ENCODE peak calls at places on chromosomes 2 and 18, in five cellular contexts. O is tibial artery, A is A549, Z is astrocyte, G is IMR-90. U is an unnamed sample.

GRCh38 chr2:166671831-166672230 is 177.8 kb upstream of the SCN7A start:
- DNase-seq in G (peak), A (no peak), Z (peak), O (no peak), U (no peak)

GRCh38 chr2:128342550-128342949 is 23.9 kb upstream of the HS6ST1 start:
- DNase-seq in O (no peak), A (no peak), G (no peak), Z (no peak), U (no peak)

GRCh38 chr2:15334650-15335326 is 226.3 kb downstream of the NBAS start:
- DNase-seq in A (no peak), Z (peak), O (no peak), G (peak), U (no peak)

GRCh38 chr2:26285931-26286330 is 41.2 kb downstream of the HADHB start:
- DNase-seq in G (no peak), O (no peak), A (no peak), Z (no peak), U (no peak)

GRCh38 chr18:55449412-55450140 is 138.4 kb downstream of the TCF4 start:
- DNase-seq in Z (no peak), O (no peak), G (no peak), A (no peak), U (no peak)

GRCh38 chr2:162430323-162430722 is 86.4 kb downstream of the GCA start:
- DNase-seq in A (no peak), O (no peak), G (no peak), Z (no peak), U (peak)

GRCh38 chr2:185255566-185255965 is 483.0 kb upstream of the FSIP2 start:
- DNase-seq in O (no peak), G (no peak), Z (peak), A (no peak), U (peak)

GRCh38 chr2:16617282-16618266 is 48.1 kb downstream of the CYRIA start:
- DNase-seq in Z (no peak), A (peak), O (no peak), G (peak), U (peak)

GRCh38 chr2:119425119-119425405 is 6.6 kb upstream of the TMEM37 start:
- DNase-seq in G (no peak), A (no peak), O (no peak), Z (no peak), U (no peak)

GRCh38 chr2:117707874-117708273 is 106.6 kb upstream of the DDX18 start:
- DNase-seq in Z (no peak), O (no peak), A (no peak), G (no peak), U (no peak)

GRCh38 chr2:155708052-155708451 is 624.5 kb downstream of the NR4A2 start:
- DNase-seq in O (no peak), G (no peak), A (no peak), Z (no peak), U (peak)

GRCh38 chr2:150528861-150529801 is 41.7 kb upstream of the RND3 start:
- DNase-seq in G (peak), O (no peak), Z (peak), A (peak), U (no peak)

GRCh38 chr18:42048150-42048549 is 93.1 kb downstream of the PIK3C3 start:
- DNase-seq in O (no peak), G (peak), A (peak), Z (peak), U (peak)

GRCh38 chr2:134119672-134120159 is 134.2 kb upstream of the MGAT5 start:
- DNase-seq in O (peak), A (peak), G (peak), Z (peak), U (peak)

GRCh38 chr2:241665731-241666440 is 20.7 kb downstream of the DTYMK start:
- DNase-seq in O (no peak), A (no peak), G (no peak), Z (peak), U (no peak)
- TF ChIP-seq CTCF in O (no peak), A (no peak), G (no peak), Z (no peak), U (no peak)

DNA sequence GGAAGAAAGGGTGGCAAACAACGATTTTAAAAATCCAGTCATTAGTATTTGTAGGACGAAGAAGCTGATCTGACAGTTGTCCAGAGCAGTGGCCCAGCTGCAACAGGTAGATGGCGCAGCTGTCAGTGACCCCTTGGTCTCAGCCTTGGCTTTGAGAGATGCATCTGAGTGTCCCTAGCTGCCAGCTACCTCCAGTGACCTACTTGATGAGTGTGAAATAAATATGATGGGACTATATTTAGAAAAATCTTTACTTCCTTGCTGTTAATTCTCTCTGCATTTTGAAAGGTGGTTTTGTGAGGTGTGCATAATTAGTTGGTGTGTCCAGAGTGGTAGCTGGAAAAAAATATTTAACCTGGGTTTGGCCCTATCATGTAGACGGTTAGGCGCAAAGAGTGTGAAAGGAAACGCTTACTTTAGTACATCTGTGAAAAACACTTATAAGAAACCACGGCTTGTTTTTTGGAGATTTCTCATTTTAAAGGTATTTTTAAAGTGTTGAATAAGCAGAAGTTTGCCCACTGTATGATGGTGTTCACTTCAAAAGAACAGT is 962 bp downstream of the INPP1 start:
- DNase-seq in A (peak), O (no peak), Z (no peak), G (no peak), U (peak)
- TF ChIP-seq CTCF in A (peak), O (peak), Z (peak), G (no peak), U (peak)

GRCh38 chr2:168706806-168707205 is 95.6 kb upstream of the NOSTRIN start:
- DNase-seq in Z (no peak), A (no peak), G (no peak), O (no peak), U (no peak)

GRCh38 chr2:168702579-168702978 is 99.9 kb upstream of the NOSTRIN start:
- DNase-seq in A (no peak), Z (no peak), G (no peak), O (no peak), U (no peak)

GRCh38 chr2:168700615-168701245 is 101.7 kb upstream of the NOSTRIN start:
- DNase-seq in O (no peak), A (no peak), G (peak), Z (peak), U (no peak)

GRCh38 chr2:168705534-168706470 is 96.6 kb upstream of the NOSTRIN start:
- DNase-seq in Z (no peak), A (peak), O (no peak), G (peak), U (no peak)

DNA sequence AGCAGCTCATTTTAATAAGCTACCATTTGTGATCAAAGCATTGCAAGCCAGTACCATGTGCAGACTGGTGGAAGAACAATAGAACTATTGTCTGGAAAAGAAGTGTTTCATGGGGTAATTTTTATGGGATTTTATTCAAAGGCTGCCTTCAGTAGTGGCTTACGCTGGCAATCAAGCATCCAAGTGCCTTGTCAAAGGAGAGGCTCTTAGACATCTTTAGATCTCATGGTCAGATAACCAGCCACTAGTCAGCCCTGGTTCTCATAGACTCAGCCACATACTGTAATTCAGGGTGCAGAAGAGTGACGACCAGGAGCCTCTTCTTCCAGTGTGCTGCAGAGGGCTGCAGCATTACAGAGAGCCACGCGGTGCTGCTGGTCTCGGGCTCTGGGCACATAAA is 98.5 kb upstream of the NOSTRIN start:
- DNase-seq in G (no peak), O (no peak), A (no peak), Z (no peak), U (no peak)
- TF ChIP-seq CTCF in G (no peak), O (no peak), A (no peak), Z (no peak), U (no peak)

GRCh38 chr2:135581282-135581681 is 50.0 kb downstream of the R3HDM1 start:
- DNase-seq in G (no peak), O (no peak), Z (no peak), A (no peak), U (no peak)

GRCh38 chr2:135582383-135582782 is 51.1 kb downstream of the R3HDM1 start:
- DNase-seq in O (no peak), A (no peak), Z (no peak), G (no peak), U (no peak)

GRCh38 chr2:135587958-135588357 is 56.7 kb downstream of the R3HDM1 start:
- DNase-seq in A (no peak), G (no peak), O (no peak), Z (no peak), U (no peak)

GRCh38 chr2:135586148-135586547 is 54.9 kb downstream of the R3HDM1 start:
- DNase-seq in O (no peak), G (peak), Z (no peak), A (no peak), U (no peak)

DNA sequence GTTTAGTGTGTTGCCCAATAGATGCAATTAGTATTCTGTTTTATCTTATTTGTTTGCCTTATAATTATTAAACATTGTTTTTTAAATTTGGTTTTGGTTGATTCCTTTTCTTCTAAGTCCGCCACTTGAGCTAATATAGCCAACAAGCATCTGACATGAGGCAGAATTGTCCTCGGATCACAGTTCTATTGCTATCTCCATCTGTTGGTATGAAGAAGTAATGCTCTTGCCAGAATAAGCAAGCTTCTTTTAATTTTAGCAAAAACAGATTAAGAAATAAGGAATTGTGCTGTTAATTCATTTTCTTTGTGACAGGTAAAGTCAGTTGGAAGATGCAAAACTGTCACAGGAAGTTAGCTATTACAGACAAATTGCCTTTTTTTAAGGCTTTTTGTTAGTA is 54.3 kb downstream of the R3HDM1 start:
- DNase-seq in O (no peak), Z (no peak), A (peak), G (peak), U (no peak)
- TF ChIP-seq CTCF in O (no peak), Z (no peak), A (no peak), G (peak), U (no peak)

U was measured in Calu3.